ENCODE peak calls at places on chromosomes 1 and 21, in seven cellular contexts. D, U, R, Q, T, L and B are unnamed samples.

GRCh38 chr1:170448661-170449158 is 83.3 kb upstream of the GORAB start:
- DNase-seq in T (no peak), D (no peak), R (no peak), L (no peak), Q (no peak), U (no peak), B (no peak)

GRCh38 chr1:202202500-202203168 is 9.0 kb downstream of the LGR6 start:
- DNase-seq in Q (no peak), T (no peak), L (no peak), R (no peak), D (no peak), U (no peak), B (no peak)

GRCh38 chr1:221228594-221228993 is 349.4 kb downstream of the HLX start:
- DNase-seq in Q (no peak), L (no peak), D (no peak), R (no peak), T (no peak), U (no peak), B (no peak)

GRCh38 chr1:230048322-230048721 is 18.7 kb upstream of the GALNT2 start:
- DNase-seq in L (no peak), R (no peak), U (no peak), D (no peak), Q (no peak), T (no peak), B (no peak)

GRCh38 chr1:113153116-113153803 is 80.3 kb downstream of the LRIG2 start:
- DNase-seq in U (no peak), Q (no peak), D (no peak), R (no peak), T (no peak), L (no peak), B (no peak)

GRCh38 chr1:236142358-236143103 is at the start of gene GPR137B:
- DNase-seq in L (peak; percentile 76), T (no peak), D (no peak), R (no peak), Q (no peak), U (peak; percentile 54), B (peak; percentile 65)

GRCh38 chr1:75361260-75361659 is 227.1 kb downstream of the LHX8 start:
- DNase-seq in L (no peak), U (no peak), Q (no peak), T (no peak), D (no peak), R (no peak), B (no peak)

GRCh38 chr1:176880954-176881595 is 283.4 kb downstream of the ASTN1 start:
- DNase-seq in U (peak; percentile 62), D (peak; percentile 25), T (no peak), Q (peak; percentile 59), R (peak; percentile 38), L (no peak), B (peak; percentile 86)

GRCh38 chr21:42218836-42219605 is at the start of gene ABCG1:
- DNase-seq in L (peak; percentile 49), Q (no peak), D (no peak), T (no peak), U (peak; percentile 13), R (no peak), B (no peak)

DNA sequence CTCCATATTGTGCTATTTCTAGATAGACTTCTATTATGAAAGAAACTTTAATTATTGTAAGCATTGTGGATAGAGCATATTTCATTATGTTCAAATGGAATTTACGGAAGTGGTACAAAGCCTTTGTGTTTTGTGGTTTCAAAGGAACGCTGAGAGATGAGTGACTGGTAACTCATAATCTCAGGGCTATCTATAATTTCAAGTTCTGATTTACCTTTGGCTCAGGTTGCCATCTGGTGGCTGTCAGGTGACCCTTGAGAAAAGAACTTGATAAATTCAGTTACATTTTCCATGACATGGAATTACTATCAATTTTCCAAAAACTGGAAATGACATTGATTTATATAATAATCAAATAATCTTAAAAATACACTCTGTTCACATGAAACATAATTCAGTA is 12.2 kb downstream of the NTNG1 start:
- DNase-seq in L (peak; percentile 9), Q (no peak), D (no peak), R (no peak), U (no peak), T (peak; percentile 53), B (no peak)
- TF ChIP-seq CTCF in L (peak; percentile 28), Q (no peak), D (no peak), R (no peak), U (no peak), T (peak; percentile 56), B (no peak)

DNA sequence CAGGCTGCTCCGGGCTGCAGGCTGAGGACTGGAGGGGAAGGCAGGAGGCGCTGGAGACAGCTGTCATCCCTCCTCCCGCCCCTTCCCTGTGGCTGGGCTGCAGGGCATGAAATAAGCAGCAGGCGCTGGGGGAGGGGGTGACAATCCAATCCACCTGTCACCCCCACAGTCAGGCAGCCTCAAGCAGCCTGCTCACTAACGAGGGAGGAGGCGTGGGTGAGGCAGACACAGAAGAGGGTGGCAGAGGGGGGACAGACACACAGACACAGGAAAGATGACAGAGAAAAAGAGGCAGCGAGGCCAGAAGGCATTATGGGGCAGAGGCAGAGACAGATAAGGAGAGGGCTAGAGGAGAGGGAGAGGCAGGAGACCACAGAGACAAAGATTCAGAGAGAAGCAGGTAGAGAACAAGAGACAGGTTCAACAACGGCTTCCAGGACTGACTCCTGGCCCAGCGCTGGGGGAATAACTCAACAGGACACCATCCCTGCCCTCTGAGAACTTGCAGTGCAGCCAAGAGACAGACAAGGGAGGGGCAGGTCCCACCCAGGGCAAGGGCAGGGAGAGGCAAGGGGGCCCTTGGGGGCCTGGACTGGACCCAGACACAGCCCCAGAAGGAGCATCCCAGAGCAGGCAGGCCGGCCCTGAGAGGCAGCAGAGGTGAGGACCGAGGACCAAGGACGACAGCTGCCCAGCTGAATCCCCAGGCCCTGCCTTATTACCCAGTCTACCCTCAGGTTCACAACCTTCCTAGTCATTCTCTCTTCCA is 11.2 kb downstream of the MEF2D start:
- DNase-seq in R (no peak), D (no peak), L (peak; percentile 80), T (no peak), Q (no peak), U (peak; percentile 36), B (no peak)
- TF ChIP-seq CTCF in R (no peak), D (peak; percentile 21), L (peak; percentile 21), T (no peak), Q (no peak), U (peak; percentile 32), B (no peak)

GRCh38 chr1:108559215-108560142 is at the start of gene EEIG2:
- DNase-seq in L (peak; percentile 94), Q (peak; percentile 60), D (peak; percentile 49), T (peak; percentile 69), U (peak; percentile 82), R (peak; percentile 69), B (peak; percentile 74)

GRCh38 chr1:108561145-108561458 is 1.2 kb downstream of the EEIG2 start:
- DNase-seq in Q (no peak), L (no peak), T (no peak), D (no peak), U (no peak), R (no peak), B (no peak)

GRCh38 chr1:108560143-108560429 is 186 bp downstream of the EEIG2 start:
- DNase-seq in D (no peak), R (no peak), L (no peak), Q (no peak), T (no peak), U (no peak), B (no peak)

GRCh38 chr1:108561731-108562326 is 1.9 kb downstream of the EEIG2 start:
- DNase-seq in R (no peak), Q (no peak), L (peak; percentile 80), U (no peak), D (no peak), T (peak; percentile 83), B (peak; percentile 35)

GRCh38 chr1:108560430-108561144 is 687 bp downstream of the EEIG2 start:
- DNase-seq in T (peak; percentile 55), L (peak; percentile 67), Q (peak; percentile 32), D (no peak), U (peak; percentile 51), R (peak; percentile 23), B (no peak)
- TF ChIP-seq CTCF in T (no peak), L (no peak), Q (no peak), D (no peak), U (no peak), R (peak; percentile 28), B (no peak)

DNA sequence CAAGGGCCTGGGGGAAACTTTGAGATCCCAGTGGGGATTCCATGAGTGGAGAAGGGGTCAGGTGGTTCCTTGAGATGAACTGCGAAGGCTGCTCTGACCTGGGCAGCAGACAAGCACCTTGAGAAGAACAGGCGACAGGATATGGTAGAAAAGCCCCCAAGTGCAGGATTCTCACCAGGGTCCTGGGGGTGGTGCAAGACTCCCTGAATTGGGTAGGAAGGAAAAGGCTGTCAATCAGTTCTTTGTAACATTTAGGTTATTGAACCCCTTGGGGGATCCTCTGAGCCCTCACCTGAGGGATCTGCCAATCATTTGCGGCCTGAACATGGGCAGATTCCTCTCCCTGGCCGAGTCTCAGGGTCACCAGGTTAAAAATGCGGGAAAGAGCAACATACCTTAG is 2.4 kb upstream of the PRAMEF12 start:
- DNase-seq in T (no peak), U (no peak), D (no peak), R (no peak), L (no peak), Q (no peak), B (no peak)
- TF ChIP-seq CTCF in T (no peak), U (no peak), D (no peak), R (no peak), L (no peak), Q (no peak), B (no peak)